ENCODE peak calls at places on chromosomes 4 and X, in five cellular contexts. S is amniotic stem cell, F is neural crest cell, H is T-helper 1 cell, C is H7. T is an unnamed sample.

GRCh38 chrX:34863906-34864305 is 78.7 kb upstream of the FAM47B start:
- DNase-seq in S (no peak), F (no peak), H (no peak), C (no peak), T (no peak)

GRCh38 chr4:162952232-162952631 is 214.5 kb downstream of the NAF1 start:
- DNase-seq in H (no peak), F (no peak), C (no peak), S (no peak), T (no peak)

GRCh38 chr4:1369484-1370079 is 22.6 kb downstream of the UVSSA start:
- DNase-seq in F (no peak), H (no peak), C (no peak), S (no peak), T (no peak)

GRCh38 chr4:53804719-53805118 is 213.4 kb upstream of the LNX1 start:
- DNase-seq in S (no peak), H (peak; percentile 7), F (no peak), C (peak; percentile 23), T (no peak)

GRCh38 chr4:104352211-104352610 is 142.5 kb downstream of the CXXC4 start:
- DNase-seq in C (peak; percentile 26), F (no peak), S (no peak), H (no peak), T (no peak)

GRCh38 chr4:8433181-8433580 is 7.3 kb downstream of the ACOX3 start:
- DNase-seq in S (no peak), C (no peak), F (no peak), H (no peak), T (no peak)

GRCh38 chrX:7254144-7254543 is 106.2 kb upstream of the PUDP start:
- DNase-seq in H (no peak), F (no peak), S (no peak), C (no peak), T (no peak)

GRCh38 chrX:3636803-3637202 is 76.6 kb downstream of the PRKX start:
- DNase-seq in H (no peak), C (no peak), S (no peak), F (no peak), T (no peak)

GRCh38 chrX:134622056-134622812 is 36.0 kb downstream of the PLAC1 start:
- DNase-seq in H (peak; percentile 72), S (peak; percentile 48), F (no peak), C (peak; percentile 67), T (peak; percentile 58)

GRCh38 chr4:23943478-23943877 is 53.6 kb upstream of the PPARGC1A start:
- DNase-seq in F (no peak), S (no peak), H (no peak), C (no peak), T (no peak)

GRCh38 chr4:112978691-112979472 is 70.6 kb upstream of the ANK2 start:
- DNase-seq in C (no peak), F (no peak), H (no peak), S (no peak), T (peak; percentile 20)

GRCh38 chr4:23855912-23856605 is 33.8 kb downstream of the PPARGC1A start:
- DNase-seq in H (no peak), C (no peak), S (no peak), F (no peak), T (no peak)

T was measured in skeletal muscle cell.